ENCODE peak calls at places on chromosomes 2 and 18, in four cellular contexts. Q, V, S and H are unnamed samples.
A peak's percentile ranks its signal among the peaks of the same experiment; 100 is the strongest.

GRCh38 chr2:32622570-32623310 is 5.1 kb upstream of the TTC27 start:
- DNase-seq in Q (no peak), V (no peak), S (no peak), H (no peak)

GRCh38 chr18:10901329-10901728 is 248.0 kb downstream of the PIEZO2 start:
- DNase-seq in Q (no peak), V (no peak), S (no peak), H (no peak)

GRCh38 chr18:49934457-49934856 is 121.1 kb upstream of the ACAA2 start:
- DNase-seq in Q (no peak), V (peak; percentile 45), S (no peak), H (peak; percentile 25)

GRCh38 chr2:128521482-128521881 is 202.8 kb upstream of the HS6ST1 start:
- DNase-seq in Q (no peak), V (no peak), S (no peak), H (no peak)

GRCh38 chr2:74513605-74514367 is 464 bp upstream of the TLX2 start:
- DNase-seq in Q (no peak), V (no peak), S (peak; percentile 54), H (peak; percentile 35)

GRCh38 chr2:108615480-108616090 is 81.3 kb downstream of the LIMS1 start:
- DNase-seq in Q (no peak), V (no peak), S (no peak), H (no peak)

GRCh38 chr2:53312721-53313120 is 454.9 kb upstream of the CHAC2 start:
- DNase-seq in Q (no peak), V (no peak), S (no peak), H (no peak)

GRCh38 chr2:99066602-99067001 is 74.9 kb upstream of the C2orf15 start:
- DNase-seq in Q (peak; percentile 1), V (peak; percentile 61), S (no peak), H (peak; percentile 70)

GRCh38 chr18:44733069-44733753 is 52.5 kb downstream of the SETBP1 start:
- DNase-seq in Q (no peak), V (peak; percentile 86), S (no peak), H (peak; percentile 87)

GRCh38 chr18:12657048-12657848 is 659 bp downstream of the SPIRE1 start:
- DNase-seq in Q (peak; percentile 21), V (peak; percentile 48), S (peak; percentile 34), H (peak; percentile 62)

GRCh38 chr2:165275932-165276331 is 36.7 kb downstream of the SCN2A start:
- DNase-seq in Q (no peak), V (no peak), S (no peak), H (no peak)

GRCh38 chr18:76953186-76953982 is 131.0 kb downstream of the ZNF236 start:
- DNase-seq in Q (no peak), V (peak; percentile 7), S (no peak), H (no peak)

GRCh38 chr2:38076250-38076709 is 329 bp upstream of the CYP1B1 start:
- DNase-seq in Q (peak; percentile 66), V (peak; percentile 68), S (peak; percentile 91), H (peak; percentile 91)

DNA sequence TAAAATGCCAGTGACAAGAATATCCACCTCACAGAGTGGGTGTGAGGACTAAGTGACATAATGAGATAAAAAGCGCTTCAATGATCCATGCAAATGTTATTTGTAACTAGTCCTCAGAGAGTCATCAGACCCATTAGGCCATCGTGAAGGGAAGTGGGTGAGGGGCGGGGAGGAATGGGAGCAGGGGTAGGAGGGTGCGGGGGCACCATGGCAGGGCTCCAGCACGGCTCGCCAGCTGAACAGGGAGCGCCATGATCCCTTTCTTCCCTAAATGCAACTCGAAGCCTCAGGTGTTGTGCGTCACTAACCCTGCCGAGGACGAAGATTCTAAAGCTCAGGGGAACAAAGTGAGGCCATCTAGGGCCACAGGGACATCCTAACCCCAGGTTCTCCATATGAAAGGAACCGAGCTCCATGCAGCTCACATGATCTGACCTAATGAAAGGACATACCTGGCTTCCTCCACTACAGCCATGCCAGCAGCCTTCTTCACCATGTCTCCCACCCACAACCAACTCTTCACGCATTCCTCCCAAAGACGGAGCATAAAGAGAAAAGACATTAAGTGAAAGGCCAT is 16.4 kb downstream of the ADCY3 start:
- DNase-seq in Q (no peak), V (no peak), S (no peak), H (no peak)
- H2BK120ac ChIP-seq in Q (no peak overlapping the region), V (no peak overlapping the region), S (no peak overlapping the region), H (no peak overlapping the region)

DNA sequence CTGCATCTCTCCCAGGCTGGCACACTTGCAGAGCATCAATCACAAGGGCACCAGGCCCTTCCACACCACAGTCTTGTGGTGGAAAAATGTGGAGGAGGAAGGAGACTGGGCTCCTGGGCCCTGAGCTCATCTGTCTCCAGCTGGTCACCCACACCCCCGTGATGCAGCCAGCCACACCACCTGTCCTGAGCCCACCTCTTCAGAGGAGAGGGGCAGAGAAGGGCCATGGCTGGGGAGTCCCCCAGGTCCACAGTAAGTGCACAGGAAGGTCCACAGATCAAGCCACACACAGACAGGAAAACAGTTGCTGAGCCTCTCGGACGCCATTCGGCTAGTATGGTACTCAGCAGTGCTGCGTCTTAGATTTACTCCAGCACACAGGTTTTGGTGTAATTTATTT is 203.5 kb upstream of the SALL3 start:
- DNase-seq in Q (no peak), V (no peak), S (no peak), H (no peak)
- H2BK120ac ChIP-seq in Q (no peak overlapping the region), V (no peak overlapping the region), S (no peak overlapping the region), H (no peak overlapping the region)

GRCh38 chr2:71389379-71390072 is 57.9 kb downstream of the ZNF638 start:
- DNase-seq in Q (no peak), V (no peak), S (no peak), H (no peak)
- H2BK120ac ChIP-seq in Q (no peak overlapping the region), V (no peak overlapping the region), S (no peak overlapping the region), H (no peak overlapping the region)

DNA sequence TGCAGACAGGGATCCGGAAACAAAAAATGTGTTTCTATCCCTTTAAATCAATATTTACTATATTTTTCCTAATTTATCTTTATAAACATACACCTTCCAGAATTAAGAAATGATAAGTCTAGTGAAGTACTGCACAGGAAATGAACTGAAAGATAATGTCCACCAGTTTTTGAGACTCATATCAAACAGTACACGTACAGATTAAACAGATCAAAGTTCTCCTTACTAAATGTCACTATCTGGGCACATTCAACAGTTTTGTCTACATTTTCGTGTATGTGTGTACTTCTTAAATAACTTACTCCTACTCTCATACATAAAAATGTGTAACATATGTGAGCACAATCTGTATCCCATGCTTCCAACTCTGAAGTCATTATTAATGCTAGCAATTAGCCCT is 108.0 kb downstream of the MEP1B start:
- DNase-seq in Q (no peak), V (no peak), S (no peak), H (no peak)
- H2BK120ac ChIP-seq in Q (no peak overlapping the region), V (no peak overlapping the region), S (no peak overlapping the region), H (no peak overlapping the region)

GRCh38 chr18:42758851-42759250 is 356.6 kb downstream of the RIT2 start:
- DNase-seq in Q (no peak), V (no peak), S (no peak), H (peak; percentile 91)
- H2BK120ac ChIP-seq in Q (no peak overlapping the region), V (no peak overlapping the region), S (no peak overlapping the region), H (no peak overlapping the region)

DNA sequence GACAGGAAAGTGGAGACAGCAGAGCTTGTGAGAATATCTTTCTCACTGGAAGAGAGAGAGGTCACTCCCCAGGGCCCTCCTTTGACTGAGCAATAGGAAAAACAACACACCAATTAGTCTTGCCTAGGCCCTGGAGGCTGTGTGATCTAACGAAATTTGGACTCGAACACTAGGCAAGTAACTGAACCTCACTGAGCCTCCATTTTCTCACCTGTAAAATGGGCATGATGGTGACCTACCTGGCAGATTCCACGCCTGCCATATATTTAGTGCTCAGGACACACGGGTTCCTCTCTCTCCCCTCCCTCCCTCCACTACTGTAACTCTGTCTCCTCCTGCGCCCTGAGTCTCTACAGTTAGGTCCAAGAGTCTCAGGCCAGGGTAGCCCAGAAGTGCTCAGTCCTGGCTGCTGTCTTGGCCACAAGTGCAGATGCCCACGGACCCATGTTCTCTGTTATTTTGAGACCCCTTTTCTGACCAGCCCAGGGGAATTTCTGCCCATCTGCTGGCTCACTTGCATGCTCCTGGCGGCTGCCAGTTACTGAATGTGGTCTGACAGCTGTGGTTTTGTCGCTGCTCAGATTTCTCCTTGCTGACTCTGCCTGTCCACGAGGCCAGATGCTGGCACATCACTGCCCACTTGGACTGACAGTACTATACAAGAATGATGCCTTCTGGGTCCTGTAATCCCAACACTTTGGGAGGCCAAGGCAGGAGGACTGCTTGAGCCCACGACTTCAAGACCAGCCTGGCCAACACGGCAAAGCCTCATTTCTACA is 9.6 kb upstream of the GIGYF2 start:
- DNase-seq in Q (no peak), V (no peak), S (no peak), H (no peak)
- H2BK120ac ChIP-seq in Q (no peak overlapping the region), V (no peak overlapping the region), S (no peak overlapping the region), H (no peak overlapping the region)